ENCODE peak calls at places on chromosomes 5 and 9, in eight cellular contexts. X is adrenal gland, Y is GM06990, A is A549, K is tibial artery, B is mucosa of descending colon, Z is lower lobe of right lung, S is neuronal stem cell. T is an unnamed sample.

GRCh38 chr5:94218374-94218773 is 400.0 kb downstream of the KIAA0825 start:
- DNase-seq in X (no peak), Y (no peak), A (no peak), K (no peak), B (no peak), Z (no peak), S (no peak), T (no peak)

GRCh38 chr9:20707708-20708107 is 23.6 kb downstream of the FOCAD start:
- DNase-seq in X (no peak), Y (no peak), A (no peak), K (no peak), B (no peak), Z (no peak), S (no peak), T (no peak)

GRCh38 chr5:134979416-134979815 is 11.7 kb downstream of the CATSPER3 start:
- DNase-seq in X (no peak), Y (no peak), A (no peak), K (no peak), B (no peak), Z (no peak), S (no peak), T (no peak)

GRCh38 chr9:4973902-4974301 is 11.2 kb upstream of the JAK2 start:
- DNase-seq in X (no peak), Y (no peak), A (no peak), K (no peak), B (no peak), Z (no peak), S (no peak), T (no peak)

GRCh38 chr9:97075289-97075870 is 36.4 kb upstream of the CTSV start:
- DNase-seq in X (no peak), Y (no peak), A (no peak), K (no peak), B (no peak), Z (no peak), S (no peak), T (no peak)

GRCh38 chr5:156327306-156327705 is 342 bp downstream of the SGCD start:
- DNase-seq in X (no peak), Y (no peak), A (no peak), K (no peak), B (no peak), Z (no peak), S (no peak), T (no peak)

GRCh38 chr9:95023217-95024003 is 294.1 kb downstream of the FANCC start:
- DNase-seq in X (peak; percentile 71), Y (no peak), A (peak; percentile 81), K (no peak), B (no peak), Z (peak; percentile 67), S (no peak), T (no peak)

GRCh38 chr9:33823801-33824200 is 6.8 kb downstream of the UBE2R2 start:
- DNase-seq in X (no peak), Y (no peak), A (no peak), K (no peak), B (no peak), Z (no peak), S (no peak), T (no peak)

GRCh38 chr9:120729796-120730195 is 15.5 kb upstream of the MEGF9 start:
- DNase-seq in X (peak; percentile 47), Y (no peak), A (no peak), K (no peak), B (no peak), Z (no peak), S (no peak), T (no peak)

GRCh38 chr5:51384281-51384840 is 1.1 kb downstream of the ISL1 start:
- DNase-seq in X (no peak), Y (no peak), A (no peak), K (no peak), B (no peak), Z (no peak), S (peak; percentile 6), T (no peak)

GRCh38 chr5:172351240-172351778 is 67.7 kb upstream of the UBTD2 start:
- DNase-seq in X (no peak), Y (no peak), A (no peak), K (no peak), B (no peak), Z (peak; percentile 7), S (no peak), T (no peak)

GRCh38 chr9:109968702-109969450 is 188.9 kb downstream of the PALM2AKAP2 start:
- DNase-seq in X (no peak), Y (no peak), A (no peak), K (no peak), B (no peak), Z (no peak), S (no peak), T (no peak)

GRCh38 chr9:17699615-17700315 is 120.9 kb downstream of the SH3GL2 start:
- DNase-seq in X (no peak), Y (no peak), A (no peak), K (no peak), B (no peak), Z (no peak), S (no peak), T (no peak)

GRCh38 chr5:32531885-32532520 is 53.4 kb upstream of the SUB1 start:
- DNase-seq in X (no peak), Y (peak; percentile 41), A (peak; percentile 75), K (no peak), B (no peak), Z (no peak), S (no peak), T (no peak)

GRCh38 chr5:134436523-134437339 is 25.1 kb upstream of the CDKN2AIPNL start:
- DNase-seq in X (peak; percentile 89), Y (peak; percentile 70), A (peak; percentile 41), K (peak; percentile 54), B (peak; percentile 76), Z (peak; percentile 93), S (no peak), T (peak; percentile 27)

GRCh38 chr5:157561105-157561504 is 14.5 kb downstream of the ADAM19 start:
- DNase-seq in X (no peak), Y (no peak), A (no peak), K (no peak), B (no peak), Z (no peak), S (no peak), T (peak; percentile 66)

GRCh38 chr5:160197341-160198147 is 31.8 kb upstream of the FABP6 start:
- DNase-seq in X (peak; percentile 73), Y (no peak), A (no peak), K (no peak), B (no peak), Z (no peak), S (no peak), T (no peak)

GRCh38 chr9:19230356-19231125 is at the start of gene DENND4C:
- DNase-seq in X (peak; percentile 89), Y (peak; percentile 94), A (peak; percentile 71), K (peak; percentile 83), B (peak; percentile 88), Z (peak; percentile 92), S (peak; percentile 93), T (peak; percentile 90)

GRCh38 chr5:90037646-90038045 is 371.9 kb downstream of the CETN3 start:
- DNase-seq in X (no peak), Y (no peak), A (no peak), K (no peak), B (no peak), Z (no peak), S (no peak), T (no peak)

GRCh38 chr5:146205499-146206202 is 2.2 kb downstream of the RBM27 start:
- DNase-seq in X (no peak), Y (no peak), A (no peak), K (no peak), B (no peak), Z (no peak), S (no peak), T (no peak)
- H3K4me3 ChIP-seq in X (no peak overlapping the region), Y (peak overlapping the region; percentile 97), A (peak overlapping the region; percentile 74), K (no peak overlapping the region), B (no peak overlapping the region), Z (no peak overlapping the region), S (no peak overlapping the region), T (peak overlapping the region; percentile 93)

DNA sequence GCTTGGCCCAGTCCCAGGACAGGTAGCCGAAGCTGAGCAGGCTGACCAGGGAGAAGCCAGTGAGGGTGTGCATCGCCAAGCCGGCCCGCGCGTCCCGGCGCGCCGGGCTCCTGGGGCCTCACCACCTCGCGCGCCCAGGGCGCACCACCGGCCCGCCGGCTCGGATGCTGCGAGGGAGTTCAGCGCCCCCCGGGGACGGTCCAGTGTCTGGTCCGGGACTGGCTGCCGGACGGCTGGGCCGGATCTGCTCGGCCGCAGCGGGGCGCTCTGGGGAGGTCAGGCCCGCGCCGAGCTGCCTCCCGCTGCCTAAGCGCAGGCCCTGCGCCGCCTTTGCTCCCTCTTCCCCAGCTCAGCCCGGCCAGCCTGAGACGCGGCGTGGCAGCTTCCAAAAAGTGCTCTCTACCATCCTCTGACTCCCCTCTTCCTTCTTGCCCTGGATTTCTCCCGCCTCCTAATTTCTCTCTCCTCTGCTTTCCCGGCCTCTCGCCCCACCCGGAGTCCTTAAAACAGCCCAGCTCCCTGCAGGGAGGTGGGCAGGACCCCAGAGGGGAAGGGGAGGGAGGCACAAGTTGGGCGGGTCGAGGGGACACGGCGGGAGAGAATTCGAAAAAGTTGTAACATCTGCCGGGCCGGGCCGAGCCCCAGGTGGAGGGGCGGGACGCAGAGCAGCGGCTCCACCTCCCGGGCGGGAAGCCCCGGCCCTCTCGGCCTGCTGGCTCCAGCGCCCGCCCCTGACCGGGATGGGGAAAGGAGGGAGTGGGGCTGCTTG is at the start of gene ARSI:
- DNase-seq in X (no peak), Y (no peak), A (peak; percentile 85), K (no peak), B (peak; percentile 23), Z (no peak), S (peak; percentile 58), T (no peak)
- H3K4me3 ChIP-seq in X (no peak within 1 kb of the TSS), Y (no peak within 1 kb of the TSS), A (peak within 1 kb of the TSS; percentile 58), K (peak within 1 kb of the TSS; percentile 44), B (no peak within 1 kb of the TSS), Z (peak within 1 kb of the TSS; percentile 49), S (peak within 1 kb of the TSS; percentile 60), T (peak within 1 kb of the TSS; percentile 46)

GRCh38 chr5:150589791-150590601 is 50.5 kb upstream of the SYNPO start:
- DNase-seq in X (peak; percentile 77), Y (no peak), A (no peak), K (peak; percentile 79), B (peak; percentile 64), Z (no peak), S (no peak), T (peak; percentile 11)
- H3K4me3 ChIP-seq in X (no peak overlapping the region), Y (no peak overlapping the region), A (no peak overlapping the region), K (no peak overlapping the region), B (no peak overlapping the region), Z (no peak overlapping the region), S (no peak overlapping the region), T (peak overlapping the region; percentile 4)

GRCh38 chr9:103816146-103816545 is 278.0 kb upstream of the SMC2 start:
- DNase-seq in X (no peak), Y (no peak), A (no peak), K (no peak), B (no peak), Z (no peak), S (no peak), T (no peak)
- H3K4me3 ChIP-seq in X (no peak overlapping the region), Y (no peak overlapping the region), A (no peak overlapping the region), K (no peak overlapping the region), B (no peak overlapping the region), Z (no peak overlapping the region), S (no peak overlapping the region), T (no peak overlapping the region)